ENCODE peak calls at places on chromosomes 11 and 22, in six cellular contexts. Q is heart left ventricle, T is kidney, J is endothelial cell of umbilical vein, O is K562, Z is neural progenitor cell. Y is an unnamed sample.

GRCh38 chr11:76291576-76292526 is 85.5 kb upstream of the WNT11 start:
- DNase-seq in Q (no peak), T (no peak), J (no peak), O (peak; percentile 11), Z (no peak), Y (no peak)

GRCh38 chr11:57358543-57358961 is 20.4 kb downstream of the P2RX3 start:
- DNase-seq in Q (peak; percentile 51), T (no peak), J (no peak), O (peak; percentile 44), Z (no peak), Y (no peak)

GRCh38 chr11:69637956-69638871 is 2.7 kb upstream of the CCND1 start:
- DNase-seq in Q (peak; percentile 60), T (peak; percentile 81), J (peak; percentile 72), O (no peak), Z (peak; percentile 88), Y (peak; percentile 63)

GRCh38 chr11:68780829-68781228 is 29.5 kb upstream of the TESMIN start:
- DNase-seq in Q (peak; percentile 81), T (no peak), J (peak; percentile 50), O (peak; percentile 86), Z (peak; percentile 50), Y (no peak)

GRCh38 chr22:29049655-29050263 is 11.9 kb downstream of the C22orf31 start:
- DNase-seq in Q (no peak), T (no peak), J (no peak), O (peak; percentile 59), Z (no peak), Y (no peak)

GRCh38 chr22:38413085-38414008 is 41.7 kb downstream of the KCNJ4 start:
- DNase-seq in Q (peak; percentile 61), T (peak; percentile 74), J (no peak), O (no peak), Z (no peak), Y (peak; percentile 52)

GRCh38 chr11:116984186-116984585 is 114.0 kb downstream of the SIK3 start:
- DNase-seq in Q (no peak), T (no peak), J (no peak), O (no peak), Z (no peak), Y (no peak)

GRCh38 chr11:9787981-9788521 is 124.2 kb downstream of the SWAP70 start:
- DNase-seq in Q (peak; percentile 58), T (no peak), J (no peak), O (no peak), Z (no peak), Y (peak; percentile 73)

GRCh38 chr11:61037694-61038093 is 64.6 kb upstream of the CD5 start:
- DNase-seq in Q (peak; percentile 46), T (no peak), J (no peak), O (no peak), Z (no peak), Y (no peak)

GRCh38 chr11:2290351-2290841 is 11.3 kb downstream of the C11orf21 start:
- DNase-seq in Q (no peak), T (peak; percentile 69), J (no peak), O (no peak), Z (no peak), Y (peak; percentile 30)

GRCh38 chr11:2510626-2511402 is 66.0 kb downstream of the KCNQ1 start:
- DNase-seq in Q (peak; percentile 31), T (peak; percentile 65), J (no peak), O (no peak), Z (no peak), Y (no peak)

GRCh38 chr11:95150977-95151684 is 61.5 kb downstream of the ENDOD1 start:
- DNase-seq in Q (peak; percentile 92), T (peak; percentile 96), J (peak; percentile 92), O (peak; percentile 87), Z (peak; percentile 97), Y (peak; percentile 92)

GRCh38 chr11:95148421-95148820 is 58.8 kb downstream of the ENDOD1 start:
- DNase-seq in Q (no peak), T (no peak), J (no peak), O (no peak), Z (no peak), Y (no peak)

GRCh38 chr11:95147364-95147905 is 57.8 kb downstream of the ENDOD1 start:
- DNase-seq in Q (peak; percentile 33), T (no peak), J (peak; percentile 89), O (peak; percentile 95), Z (no peak), Y (no peak)

GRCh38 chr11:95149659-95150294 is 60.1 kb downstream of the ENDOD1 start:
- DNase-seq in Q (peak; percentile 75), T (peak; percentile 87), J (peak; percentile 61), O (no peak), Z (peak; percentile 90), Y (peak; percentile 54)

DNA sequence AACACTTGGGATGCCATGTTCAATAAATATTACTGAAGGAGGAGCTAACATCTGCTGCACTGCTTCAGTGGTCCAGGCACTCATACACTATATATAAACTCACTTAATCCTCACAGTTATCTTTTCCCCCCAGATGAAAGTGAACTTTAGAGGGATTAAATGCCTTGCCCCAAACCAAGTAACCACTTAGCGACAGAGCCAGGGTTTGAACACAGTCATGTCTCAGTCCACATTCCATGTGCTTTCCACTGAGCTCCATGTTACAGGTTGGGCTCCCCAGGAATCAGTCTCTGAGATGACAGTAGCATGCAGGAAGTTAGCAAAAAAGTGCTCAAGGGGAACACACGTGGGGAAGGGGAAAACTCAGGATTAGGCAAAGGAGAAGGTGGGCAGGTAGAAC is 59.3 kb downstream of the ENDOD1 start:
- DNase-seq in Q (no peak), T (no peak), J (no peak), O (peak; percentile 68), Z (no peak), Y (no peak)
- H3K4me1 ChIP-seq in Q (peaks cover 35% of the 10 kb centered on the region), T (no peaks in the 10 kb centered on the region), J (peaks cover 47% of the 10 kb centered on the region), O (peaks cover 52% of the 10 kb centered on the region), Z (peaks cover 4% of the 10 kb centered on the region), Y (peaks cover 30% of the 10 kb centered on the region)

GRCh38 chr11:114886644-114887259 is 208.4 kb downstream of the NXPE2 start:
- DNase-seq in Q (no peak), T (no peak), J (no peak), O (no peak), Z (no peak), Y (no peak)
- TF ChIP-seq CTCF in Q (no peak), T (no peak), J (no peak), O (no peak), Z (no peak), Y (no peak)

DNA sequence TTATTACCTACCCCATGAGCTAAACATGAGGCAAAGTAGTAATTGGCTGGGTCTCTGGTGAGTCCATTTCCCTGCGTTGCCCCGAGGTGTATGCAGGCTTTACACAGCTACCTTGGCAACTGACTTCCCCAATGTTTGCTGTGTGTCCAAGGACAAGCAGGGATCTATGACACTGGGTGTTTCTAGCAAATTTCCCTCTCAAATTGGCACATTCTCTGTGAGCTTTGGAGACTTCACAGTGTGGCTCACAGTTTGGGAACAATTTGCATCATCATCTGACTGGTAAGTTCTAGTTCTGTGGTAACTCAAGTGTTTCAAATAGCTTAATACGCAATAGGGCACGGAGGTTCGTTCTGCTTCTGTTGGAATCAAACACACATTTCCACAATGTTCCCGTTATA is 12.5 kb downstream of the NNMT start:
- DNase-seq in Q (no peak), T (no peak), J (no peak), O (no peak), Z (no peak), Y (no peak)
- H3K27ac ChIP-seq in Q (peak overlapping the region; percentile 80), T (no peak overlapping the region), J (peak overlapping the region; percentile 79), O (no peak overlapping the region), Z (no peak overlapping the region), Y (peak overlapping the region; percentile 69)

GRCh38 chr22:39475902-39476301 is 19.1 kb downstream of the MGAT3 start:
- DNase-seq in Q (peak; percentile 55), T (peak; percentile 63), J (no peak), O (no peak), Z (peak; percentile 38), Y (no peak)

GRCh38 chr22:39477542-39477941 is 20.7 kb downstream of the MGAT3 start:
- DNase-seq in Q (no peak), T (no peak), J (no peak), O (no peak), Z (no peak), Y (no peak)

GRCh38 chr22:39479254-39479653 is 22.4 kb downstream of the MGAT3 start:
- DNase-seq in Q (no peak), T (peak; percentile 51), J (no peak), O (no peak), Z (no peak), Y (no peak)

GRCh38 chr22:39476664-39477063 is 19.9 kb downstream of the MGAT3 start:
- DNase-seq in Q (no peak), T (peak; percentile 29), J (no peak), O (no peak), Z (no peak), Y (no peak)

DNA sequence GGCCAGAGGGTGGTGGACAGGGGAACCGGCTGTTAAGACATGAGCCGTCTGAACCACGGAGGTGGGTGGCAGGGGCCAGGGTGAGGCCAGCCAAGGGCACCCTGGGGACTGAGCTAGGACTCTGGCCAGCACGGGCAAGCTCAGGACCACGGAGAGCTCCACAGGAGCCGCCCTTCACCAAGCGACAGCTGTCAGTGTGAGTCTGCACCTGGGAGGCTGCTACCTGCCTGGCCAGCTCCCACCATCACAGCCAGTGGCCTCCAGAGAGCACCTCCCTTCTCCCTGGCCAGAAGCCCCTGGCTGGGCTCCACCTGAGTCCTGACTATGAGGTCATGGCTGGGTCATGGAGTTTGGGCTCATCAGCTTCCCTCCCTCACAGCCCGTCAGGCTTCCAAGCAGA is 21.6 kb downstream of the MGAT3 start:
- DNase-seq in Q (no peak), T (peak; percentile 71), J (no peak), O (peak; percentile 51), Z (peak; percentile 60), Y (no peak)
- H3K4me1 ChIP-seq in Q (peaks cover 4% of the 10 kb centered on the region), T (peaks cover 3% of the 10 kb centered on the region), J (no peaks in the 10 kb centered on the region), O (peaks cover 56% of the 10 kb centered on the region), Z (peaks cover 25% of the 10 kb centered on the region), Y (no peaks in the 10 kb centered on the region)

GRCh38 chr22:50206599-50206998 is 5.8 kb downstream of the SELENOO start:
- DNase-seq in Q (peak; percentile 92), T (peak; percentile 82), J (peak; percentile 39), O (peak; percentile 38), Z (peak; percentile 70), Y (peak; percentile 93)
- TF ChIP-seq CTCF in Q (peak; percentile 48), T (peak; percentile 7), J (peak; percentile 68), O (peak; percentile 35), Z (peak; percentile 52), Y (peak; percentile 63)

GRCh38 chr11:62669420-62670161 is 1.9 kb upstream of the UQCC3 start:
- DNase-seq in Q (no peak), T (no peak), J (no peak), O (peak; percentile 43), Z (peak; percentile 34), Y (no peak)
- H3K27ac ChIP-seq in Q (peak overlapping the region; percentile 97), T (no peak overlapping the region), J (no peak overlapping the region), O (peak overlapping the region; percentile 94), Z (peak overlapping the region; percentile 66), Y (peak overlapping the region; percentile 87)

Y was measured in psoas muscle.